ENCODE peak calls at places on chromosomes 2 and 18, in four cellular contexts. K, Y, I and C are unnamed samples.

GRCh38 chr2:102032368-102033027 is 40.7 kb downstream of the IL1R2 start:
- DNase-seq in K (no peak), Y (no peak), I (no peak), C (peak; percentile 31)

GRCh38 chr18:34550902-34551301 is 159.2 kb upstream of the DTNA start:
- DNase-seq in K (no peak), Y (no peak), I (no peak), C (no peak)

GRCh38 chr18:29962579-29962978 is 1080.0 kb downstream of the DSC3 start:
- DNase-seq in K (no peak), Y (no peak), I (no peak), C (no peak)

GRCh38 chr2:143852748-143853147 is 667.2 kb downstream of the ZEB2 start:
- DNase-seq in K (peak; percentile 63), Y (no peak), I (no peak), C (no peak)

GRCh38 chr18:79624356-79624961 is 55.1 kb upstream of the CTDP1 start:
- DNase-seq in K (no peak), Y (no peak), I (no peak), C (no peak)

GRCh38 chr18:924987-925386 is 20.3 kb downstream of the ADCYAP1 start:
- DNase-seq in K (no peak), Y (no peak), I (no peak), C (no peak)

GRCh38 chr2:203934006-203934632 is 2.4 kb upstream of the ICOS start:
- DNase-seq in K (no peak), Y (no peak), I (no peak), C (peak; percentile 48)

GRCh38 chr2:160694631-160695030 is 201.0 kb upstream of the RBMS1 start:
- DNase-seq in K (no peak), Y (no peak), I (no peak), C (no peak)

GRCh38 chr2:163248321-163249090 is 409.9 kb upstream of the KCNH7 start:
- DNase-seq in K (no peak), Y (no peak), I (no peak), C (no peak)

GRCh38 chr2:161005170-161005569 is 155.1 kb upstream of the TANK start:
- DNase-seq in K (no peak), Y (no peak), I (no peak), C (no peak)

GRCh38 chr2:190837991-190838390 is 42.6 kb upstream of the GLS start:
- DNase-seq in K (no peak), Y (no peak), I (no peak), C (peak; percentile 55)

GRCh38 chr2:221961561-221961960 is 337.2 kb downstream of the PAX3 start:
- DNase-seq in K (no peak), Y (no peak), I (no peak), C (no peak)

GRCh38 chr2:233912799-233913423 is 4.3 kb upstream of the TRPM8 start:
- DNase-seq in K (peak; percentile 58), Y (no peak), I (no peak), C (peak; percentile 52)

GRCh38 chr2:68411397-68412126 is 46.5 kb downstream of the PLEK start:
- DNase-seq in K (no peak), Y (no peak), I (no peak), C (no peak)

GRCh38 chr2:79125721-79125985 is 5.4 kb downstream of the REG1A start:
- DNase-seq in K (no peak), Y (no peak), I (no peak), C (no peak)